ENCODE peak calls at places on chromosomes 5 and 9, in eight cellular contexts. One of them, this sample, is unnamed.

GRCh38 chr9:36572515-36573418 is at the start of gene MELK:
- DNase-seq in psoas muscle: peak; percentile 86
- DNase-seq in HCEC 1CT: peak; percentile 81
- DNase-seq in cerebellum: peak; percentile 88
- DNase-seq in NCI-H1417: peak; percentile 78
- DNase-seq in amniotic stem cell: peak; percentile 49
- DNase-seq in CD8-positive, alpha-beta T cell: peak; percentile 78
- DNase-seq in activated T-cell treated with anti-CD3 and anti-CD28 coated beads, Interleukin-2, amount 50 U/mL, for 4 hours: peak; percentile 76
- DNase-seq in this sample: peak; percentile 59

GRCh38 chr5:76196457-76196856 is 113.3 kb downstream of the SV2C start:
- DNase-seq in NCI-H1417: no peak
- DNase-seq in HCEC 1CT: no peak
- DNase-seq in activated T-cell treated with anti-CD3 and anti-CD28 coated beads, Interleukin-2, amount 50 U/mL, for 4 hours: no peak
- DNase-seq in amniotic stem cell: no peak
- DNase-seq in CD8-positive, alpha-beta T cell: no peak
- DNase-seq in psoas muscle: no peak
- DNase-seq in cerebellum: no peak
- DNase-seq in this sample: no peak

GRCh38 chr5:120375248-120375647 is 88.9 kb upstream of the PRR16 start:
- DNase-seq in psoas muscle: no peak
- DNase-seq in cerebellum: no peak
- DNase-seq in activated T-cell treated with anti-CD3 and anti-CD28 coated beads, Interleukin-2, amount 50 U/mL, for 4 hours: no peak
- DNase-seq in HCEC 1CT: no peak
- DNase-seq in CD8-positive, alpha-beta T cell: no peak
- DNase-seq in amniotic stem cell: no peak
- DNase-seq in NCI-H1417: no peak
- DNase-seq in this sample: no peak

GRCh38 chr5:143791848-143792701 is 19.9 kb upstream of the HMHB1 start:
- DNase-seq in amniotic stem cell: no peak
- DNase-seq in activated T-cell treated with anti-CD3 and anti-CD28 coated beads, Interleukin-2, amount 50 U/mL, for 4 hours: no peak
- DNase-seq in cerebellum: peak; percentile 11
- DNase-seq in HCEC 1CT: no peak
- DNase-seq in CD8-positive, alpha-beta T cell: no peak
- DNase-seq in psoas muscle: no peak
- DNase-seq in NCI-H1417: no peak
- DNase-seq in this sample: no peak

GRCh38 chr9:100285080-100285479 is 67.7 kb downstream of the TEX10 start:
- DNase-seq in cerebellum: no peak
- DNase-seq in amniotic stem cell: no peak
- DNase-seq in psoas muscle: no peak
- DNase-seq in activated T-cell treated with anti-CD3 and anti-CD28 coated beads, Interleukin-2, amount 50 U/mL, for 4 hours: no peak
- DNase-seq in HCEC 1CT: no peak
- DNase-seq in CD8-positive, alpha-beta T cell: no peak
- DNase-seq in NCI-H1417: no peak
- DNase-seq in this sample: no peak

GRCh38 chr5:59380350-59380951 is 513.1 kb downstream of the PDE4D start:
- DNase-seq in NCI-H1417: peak; percentile 14
- DNase-seq in HCEC 1CT: peak; percentile 94
- DNase-seq in psoas muscle: no peak
- DNase-seq in CD8-positive, alpha-beta T cell: no peak
- DNase-seq in cerebellum: peak; percentile 43
- DNase-seq in activated T-cell treated with anti-CD3 and anti-CD28 coated beads, Interleukin-2, amount 50 U/mL, for 4 hours: no peak
- DNase-seq in amniotic stem cell: no peak
- DNase-seq in this sample: no peak

GRCh38 chr9:112754578-112754977 is 4.0 kb downstream of the SNX30 start:
- DNase-seq in amniotic stem cell: no peak
- DNase-seq in CD8-positive, alpha-beta T cell: peak; percentile 14
- DNase-seq in HCEC 1CT: no peak
- DNase-seq in NCI-H1417: no peak
- DNase-seq in activated T-cell treated with anti-CD3 and anti-CD28 coated beads, Interleukin-2, amount 50 U/mL, for 4 hours: no peak
- DNase-seq in psoas muscle: no peak
- DNase-seq in cerebellum: no peak
- DNase-seq in this sample: no peak

GRCh38 chr5:6383376-6383775 is 5.0 kb upstream of the MED10 start:
- DNase-seq in cerebellum: no peak
- DNase-seq in activated T-cell treated with anti-CD3 and anti-CD28 coated beads, Interleukin-2, amount 50 U/mL, for 4 hours: no peak
- DNase-seq in HCEC 1CT: no peak
- DNase-seq in psoas muscle: no peak
- DNase-seq in NCI-H1417: peak; percentile 23
- DNase-seq in CD8-positive, alpha-beta T cell: no peak
- DNase-seq in amniotic stem cell: no peak
- DNase-seq in this sample: peak; percentile 75

GRCh38 chr5:132059043-132059695 is 1.3 kb upstream of the IL3 start:
- DNase-seq in activated T-cell treated with anti-CD3 and anti-CD28 coated beads, Interleukin-2, amount 50 U/mL, for 4 hours: peak; percentile 18
- DNase-seq in NCI-H1417: no peak
- DNase-seq in CD8-positive, alpha-beta T cell: peak; percentile 26
- DNase-seq in amniotic stem cell: no peak
- DNase-seq in HCEC 1CT: no peak
- DNase-seq in psoas muscle: no peak
- DNase-seq in cerebellum: peak; percentile 76
- DNase-seq in this sample: peak; percentile 11

GRCh38 chr9:122936464-122936863 is 4.4 kb upstream of the RABGAP1 start:
- DNase-seq in HCEC 1CT: no peak
- DNase-seq in CD8-positive, alpha-beta T cell: no peak
- DNase-seq in psoas muscle: no peak
- DNase-seq in cerebellum: no peak
- DNase-seq in activated T-cell treated with anti-CD3 and anti-CD28 coated beads, Interleukin-2, amount 50 U/mL, for 4 hours: no peak
- DNase-seq in NCI-H1417: no peak
- DNase-seq in amniotic stem cell: no peak
- DNase-seq in this sample: no peak

GRCh38 chr5:26813235-26813634 is 225.2 kb downstream of the CDH9 start:
- DNase-seq in psoas muscle: no peak
- DNase-seq in HCEC 1CT: no peak
- DNase-seq in NCI-H1417: no peak
- DNase-seq in CD8-positive, alpha-beta T cell: no peak
- DNase-seq in activated T-cell treated with anti-CD3 and anti-CD28 coated beads, Interleukin-2, amount 50 U/mL, for 4 hours: no peak
- DNase-seq in amniotic stem cell: no peak
- DNase-seq in cerebellum: no peak
- DNase-seq in this sample: no peak

GRCh38 chr5:139132515-139132914 is 65.7 kb downstream of the SIL1 start:
- DNase-seq in cerebellum: no peak
- DNase-seq in CD8-positive, alpha-beta T cell: no peak
- DNase-seq in activated T-cell treated with anti-CD3 and anti-CD28 coated beads, Interleukin-2, amount 50 U/mL, for 4 hours: no peak
- DNase-seq in NCI-H1417: no peak
- DNase-seq in psoas muscle: no peak
- DNase-seq in HCEC 1CT: no peak
- DNase-seq in amniotic stem cell: no peak
- DNase-seq in this sample: no peak

GRCh38 chr5:109252731-109253130 is 157.0 kb downstream of the PJA2 start:
- DNase-seq in amniotic stem cell: no peak
- DNase-seq in NCI-H1417: no peak
- DNase-seq in HCEC 1CT: no peak
- DNase-seq in cerebellum: no peak
- DNase-seq in activated T-cell treated with anti-CD3 and anti-CD28 coated beads, Interleukin-2, amount 50 U/mL, for 4 hours: no peak
- DNase-seq in CD8-positive, alpha-beta T cell: no peak
- DNase-seq in psoas muscle: no peak
- DNase-seq in this sample: no peak

GRCh38 chr5:158489207-158489532 is 610.5 kb downstream of the EBF1 start:
- DNase-seq in cerebellum: no peak
- DNase-seq in activated T-cell treated with anti-CD3 and anti-CD28 coated beads, Interleukin-2, amount 50 U/mL, for 4 hours: no peak
- DNase-seq in psoas muscle: no peak
- DNase-seq in CD8-positive, alpha-beta T cell: no peak
- DNase-seq in amniotic stem cell: no peak
- DNase-seq in HCEC 1CT: no peak
- DNase-seq in NCI-H1417: no peak
- DNase-seq in this sample: no peak

GRCh38 chr5:174601937-174602336 is 122.4 kb upstream of the MSX2 start:
- DNase-seq in NCI-H1417: no peak
- DNase-seq in HCEC 1CT: no peak
- DNase-seq in CD8-positive, alpha-beta T cell: no peak
- DNase-seq in cerebellum: no peak
- DNase-seq in amniotic stem cell: no peak
- DNase-seq in activated T-cell treated with anti-CD3 and anti-CD28 coated beads, Interleukin-2, amount 50 U/mL, for 4 hours: no peak
- DNase-seq in psoas muscle: no peak
- DNase-seq in this sample: no peak

GRCh38 chr5:61744690-61745619 is 412.9 kb downstream of the ZSWIM6 start:
- DNase-seq in psoas muscle: no peak
- DNase-seq in HCEC 1CT: no peak
- DNase-seq in NCI-H1417: no peak
- DNase-seq in activated T-cell treated with anti-CD3 and anti-CD28 coated beads, Interleukin-2, amount 50 U/mL, for 4 hours: no peak
- DNase-seq in amniotic stem cell: no peak
- DNase-seq in cerebellum: peak; percentile 66
- DNase-seq in CD8-positive, alpha-beta T cell: no peak
- DNase-seq in this sample: no peak

GRCh38 chr5:172659909-172660628 is 19.0 kb downstream of the NEURL1B start:
- DNase-seq in cerebellum: no peak
- DNase-seq in psoas muscle: peak; percentile 87
- DNase-seq in CD8-positive, alpha-beta T cell: no peak
- DNase-seq in NCI-H1417: peak; percentile 10
- DNase-seq in amniotic stem cell: peak; percentile 54
- DNase-seq in HCEC 1CT: peak; percentile 87
- DNase-seq in activated T-cell treated with anti-CD3 and anti-CD28 coated beads, Interleukin-2, amount 50 U/mL, for 4 hours: no peak
- DNase-seq in this sample: peak; percentile 63